ENCODE peak calls at places on chromosomes 5 and 9, in eight cellular contexts. One of them, this sample, is unnamed.

GRCh38 chr5:3510642-3511041 is 85.0 kb upstream of the IRX1 start:
- DNase-seq in body of pancreas: no peak
- DNase-seq in right lobe of liver: no peak
- DNase-seq in heart right ventricle: no peak
- DNase-seq in CD8-positive, alpha-beta memory T cell: no peak
- DNase-seq in CD4-positive, alpha-beta T cell: no peak
- DNase-seq in Peyer's patch: no peak
- DNase-seq in left lung: no peak
- DNase-seq in this sample: no peak

GRCh38 chr9:97986466-97986865 is 3.3 kb downstream of the ANP32B start:
- DNase-seq in body of pancreas: no peak
- DNase-seq in right lobe of liver: no peak
- DNase-seq in heart right ventricle: no peak
- DNase-seq in CD8-positive, alpha-beta memory T cell: no peak
- DNase-seq in CD4-positive, alpha-beta T cell: no peak
- DNase-seq in Peyer's patch: no peak
- DNase-seq in left lung: no peak
- DNase-seq in this sample: no peak

GRCh38 chr9:134497283-134497860 is 144.2 kb upstream of the COL5A1 start:
- DNase-seq in body of pancreas: no peak
- DNase-seq in right lobe of liver: no peak
- DNase-seq in heart right ventricle: no peak
- DNase-seq in CD8-positive, alpha-beta memory T cell: no peak
- DNase-seq in CD4-positive, alpha-beta T cell: no peak
- DNase-seq in Peyer's patch: peak; percentile 7
- DNase-seq in left lung: no peak
- DNase-seq in this sample: no peak

GRCh38 chr9:115022760-115023434 is 92.5 kb upstream of the TNFSF8 start:
- DNase-seq in body of pancreas: no peak
- DNase-seq in right lobe of liver: no peak
- DNase-seq in heart right ventricle: no peak
- DNase-seq in CD8-positive, alpha-beta memory T cell: no peak
- DNase-seq in CD4-positive, alpha-beta T cell: no peak
- DNase-seq in Peyer's patch: no peak
- DNase-seq in left lung: no peak
- DNase-seq in this sample: no peak

GRCh38 chr9:90344013-90344412 is 298.6 kb downstream of the DIRAS2 start:
- DNase-seq in body of pancreas: no peak
- DNase-seq in right lobe of liver: no peak
- DNase-seq in heart right ventricle: no peak
- DNase-seq in CD8-positive, alpha-beta memory T cell: no peak
- DNase-seq in CD4-positive, alpha-beta T cell: no peak
- DNase-seq in Peyer's patch: no peak
- DNase-seq in left lung: no peak
- DNase-seq in this sample: no peak

GRCh38 chr5:167947312-167947711 is 344.1 kb upstream of the WWC1 start:
- DNase-seq in body of pancreas: no peak
- DNase-seq in right lobe of liver: no peak
- DNase-seq in heart right ventricle: no peak
- DNase-seq in CD8-positive, alpha-beta memory T cell: no peak
- DNase-seq in CD4-positive, alpha-beta T cell: no peak
- DNase-seq in Peyer's patch: no peak
- DNase-seq in left lung: no peak
- DNase-seq in this sample: no peak

GRCh38 chr5:115377468-115378217 is 81.2 kb upstream of the CCDC112 start:
- DNase-seq in body of pancreas: no peak
- DNase-seq in right lobe of liver: no peak
- DNase-seq in heart right ventricle: peak; percentile 24
- DNase-seq in CD8-positive, alpha-beta memory T cell: no peak
- DNase-seq in CD4-positive, alpha-beta T cell: no peak
- DNase-seq in Peyer's patch: no peak
- DNase-seq in left lung: no peak
- DNase-seq in this sample: no peak

GRCh38 chr9:116163293-116164055 is 9.9 kb downstream of the PAPPA start:
- DNase-seq in body of pancreas: no peak
- DNase-seq in right lobe of liver: no peak
- DNase-seq in heart right ventricle: no peak
- DNase-seq in CD8-positive, alpha-beta memory T cell: no peak
- DNase-seq in CD4-positive, alpha-beta T cell: no peak
- DNase-seq in Peyer's patch: no peak
- DNase-seq in left lung: no peak
- DNase-seq in this sample: no peak

GRCh38 chr9:1173211-1173610 is 123.1 kb downstream of the DMRT2 start:
- DNase-seq in body of pancreas: peak; percentile 27
- DNase-seq in right lobe of liver: no peak
- DNase-seq in heart right ventricle: no peak
- DNase-seq in CD8-positive, alpha-beta memory T cell: no peak
- DNase-seq in CD4-positive, alpha-beta T cell: no peak
- DNase-seq in Peyer's patch: no peak
- DNase-seq in left lung: no peak
- DNase-seq in this sample: no peak

GRCh38 chr5:160310910-160311295 is 1.5 kb downstream of the CCNJL start:
- DNase-seq in body of pancreas: no peak
- DNase-seq in right lobe of liver: no peak
- DNase-seq in heart right ventricle: no peak
- DNase-seq in CD8-positive, alpha-beta memory T cell: no peak
- DNase-seq in CD4-positive, alpha-beta T cell: no peak
- DNase-seq in Peyer's patch: no peak
- DNase-seq in left lung: no peak
- DNase-seq in this sample: no peak

GRCh38 chr9:131971482-131972074 is 108.1 kb downstream of the MED27 start:
- DNase-seq in body of pancreas: no peak
- DNase-seq in right lobe of liver: no peak
- DNase-seq in heart right ventricle: no peak
- DNase-seq in CD8-positive, alpha-beta memory T cell: no peak
- DNase-seq in CD4-positive, alpha-beta T cell: no peak
- DNase-seq in Peyer's patch: no peak
- DNase-seq in left lung: no peak
- DNase-seq in this sample: no peak

GRCh38 chr5:61450170-61450815 is 118.2 kb downstream of the ZSWIM6 start:
- DNase-seq in body of pancreas: no peak
- DNase-seq in right lobe of liver: no peak
- DNase-seq in heart right ventricle: no peak
- DNase-seq in CD8-positive, alpha-beta memory T cell: no peak
- DNase-seq in CD4-positive, alpha-beta T cell: no peak
- DNase-seq in Peyer's patch: peak; percentile 54
- DNase-seq in left lung: no peak
- DNase-seq in this sample: no peak

GRCh38 chr9:78115073-78115472 is 83.5 kb upstream of the GNAQ start:
- DNase-seq in body of pancreas: no peak
- DNase-seq in right lobe of liver: no peak
- DNase-seq in heart right ventricle: no peak
- DNase-seq in CD8-positive, alpha-beta memory T cell: no peak
- DNase-seq in CD4-positive, alpha-beta T cell: no peak
- DNase-seq in Peyer's patch: no peak
- DNase-seq in left lung: no peak
- DNase-seq in this sample: no peak

GRCh38 chr9:37495571-37495970 is 9.8 kb downstream of the POLR1E start:
- DNase-seq in body of pancreas: no peak
- DNase-seq in right lobe of liver: no peak
- DNase-seq in heart right ventricle: no peak
- DNase-seq in CD8-positive, alpha-beta memory T cell: no peak
- DNase-seq in CD4-positive, alpha-beta T cell: no peak
- DNase-seq in Peyer's patch: no peak
- DNase-seq in left lung: no peak
- DNase-seq in this sample: no peak

GRCh38 chr5:169511708-169512107 is 71.9 kb upstream of the SPDL1 start:
- DNase-seq in body of pancreas: no peak
- DNase-seq in right lobe of liver: no peak
- DNase-seq in heart right ventricle: no peak
- DNase-seq in CD8-positive, alpha-beta memory T cell: no peak
- DNase-seq in CD4-positive, alpha-beta T cell: no peak
- DNase-seq in Peyer's patch: no peak
- DNase-seq in left lung: no peak
- DNase-seq in this sample: no peak

GRCh38 chr9:80792721-80793120 is 896.6 kb downstream of the TLE1 start:
- DNase-seq in body of pancreas: no peak
- DNase-seq in right lobe of liver: no peak
- DNase-seq in heart right ventricle: no peak
- DNase-seq in CD8-positive, alpha-beta memory T cell: no peak
- DNase-seq in CD4-positive, alpha-beta T cell: no peak
- DNase-seq in Peyer's patch: no peak
- DNase-seq in left lung: no peak
- DNase-seq in this sample: no peak

GRCh38 chr5:43514471-43514815 is 505 bp downstream of the C5orf34 start:
- DNase-seq in body of pancreas: no peak
- DNase-seq in right lobe of liver: no peak
- DNase-seq in heart right ventricle: no peak
- DNase-seq in CD8-positive, alpha-beta memory T cell: no peak
- DNase-seq in CD4-positive, alpha-beta T cell: no peak
- DNase-seq in Peyer's patch: no peak
- DNase-seq in left lung: no peak
- DNase-seq in this sample: no peak

GRCh38 chr5:127813633-127814171 is 110.5 kb downstream of the CCDC192 start:
- DNase-seq in body of pancreas: no peak
- DNase-seq in right lobe of liver: no peak
- DNase-seq in heart right ventricle: no peak
- DNase-seq in CD8-positive, alpha-beta memory T cell: no peak
- DNase-seq in CD4-positive, alpha-beta T cell: no peak
- DNase-seq in Peyer's patch: no peak
- DNase-seq in left lung: no peak
- DNase-seq in this sample: no peak

GRCh38 chr9:69313175-69313574 is 11.8 kb upstream of the ENTREP1 start:
- DNase-seq in body of pancreas: no peak
- DNase-seq in right lobe of liver: no peak
- DNase-seq in heart right ventricle: no peak
- DNase-seq in CD8-positive, alpha-beta memory T cell: no peak
- DNase-seq in CD4-positive, alpha-beta T cell: no peak
- DNase-seq in Peyer's patch: no peak
- DNase-seq in left lung: no peak
- DNase-seq in this sample: no peak
- H3K9me3 ChIP-seq in body of pancreas: no peaks in the 10 kb centered on the region
- H3K9me3 ChIP-seq in right lobe of liver: no peaks in the 10 kb centered on the region
- H3K9me3 ChIP-seq in heart right ventricle: no peaks in the 10 kb centered on the region
- H3K9me3 ChIP-seq in CD8-positive, alpha-beta memory T cell: no peaks in the 10 kb centered on the region
- H3K9me3 ChIP-seq in CD4-positive, alpha-beta T cell: peaks cover 16% of the 10 kb centered on the region
- H3K9me3 ChIP-seq in Peyer's patch: peaks cover 10% of the 10 kb centered on the region
- H3K9me3 ChIP-seq in left lung: peaks cover 16% of the 10 kb centered on the region
- H3K9me3 ChIP-seq in this sample: no peaks in the 10 kb centered on the region

GRCh38 chr5:103075442-103075841 is 44.5 kb downstream of the GIN1 start:
- DNase-seq in body of pancreas: no peak
- DNase-seq in right lobe of liver: no peak
- DNase-seq in heart right ventricle: no peak
- DNase-seq in CD8-positive, alpha-beta memory T cell: no peak
- DNase-seq in CD4-positive, alpha-beta T cell: no peak
- DNase-seq in Peyer's patch: no peak
- DNase-seq in left lung: no peak
- DNase-seq in this sample: no peak

DNA sequence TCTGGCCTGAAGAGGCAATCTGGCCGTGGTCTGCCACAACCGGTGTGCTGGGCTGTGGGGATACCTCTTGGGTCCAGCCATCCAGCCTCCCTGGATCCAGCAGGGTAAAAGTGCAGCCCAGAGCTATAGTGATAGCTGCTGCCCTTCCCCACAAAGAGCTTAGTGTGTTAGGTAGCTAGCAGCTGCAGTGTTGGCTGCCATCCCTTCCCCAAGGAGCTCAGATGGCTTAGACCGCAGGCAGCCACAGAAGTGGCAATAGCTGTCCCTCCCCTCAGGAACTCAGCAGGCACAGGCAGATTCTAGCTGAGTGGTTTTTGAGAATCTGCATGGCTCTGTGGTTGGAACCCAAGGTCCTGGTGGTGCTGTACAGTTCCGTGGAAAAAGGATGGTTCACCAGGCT is 40.1 kb downstream of the GIN1 start:
- DNase-seq in body of pancreas: no peak
- DNase-seq in right lobe of liver: no peak
- DNase-seq in heart right ventricle: no peak
- DNase-seq in CD8-positive, alpha-beta memory T cell: no peak
- DNase-seq in CD4-positive, alpha-beta T cell: no peak
- DNase-seq in Peyer's patch: no peak
- DNase-seq in left lung: peak; percentile 43
- DNase-seq in this sample: no peak
- H3K9me3 ChIP-seq in body of pancreas: no peaks in the 10 kb centered on the region
- H3K9me3 ChIP-seq in right lobe of liver: no peaks in the 10 kb centered on the region
- H3K9me3 ChIP-seq in heart right ventricle: peaks cover 46% of the 10 kb centered on the region
- H3K9me3 ChIP-seq in CD8-positive, alpha-beta memory T cell: peaks cover 28% of the 10 kb centered on the region
- H3K9me3 ChIP-seq in CD4-positive, alpha-beta T cell: peaks cover 87% of the 10 kb centered on the region
- H3K9me3 ChIP-seq in Peyer's patch: peaks cover 15% of the 10 kb centered on the region
- H3K9me3 ChIP-seq in left lung: peaks cover 100% of the 10 kb centered on the region
- H3K9me3 ChIP-seq in this sample: peaks cover 16% of the 10 kb centered on the region

DNA sequence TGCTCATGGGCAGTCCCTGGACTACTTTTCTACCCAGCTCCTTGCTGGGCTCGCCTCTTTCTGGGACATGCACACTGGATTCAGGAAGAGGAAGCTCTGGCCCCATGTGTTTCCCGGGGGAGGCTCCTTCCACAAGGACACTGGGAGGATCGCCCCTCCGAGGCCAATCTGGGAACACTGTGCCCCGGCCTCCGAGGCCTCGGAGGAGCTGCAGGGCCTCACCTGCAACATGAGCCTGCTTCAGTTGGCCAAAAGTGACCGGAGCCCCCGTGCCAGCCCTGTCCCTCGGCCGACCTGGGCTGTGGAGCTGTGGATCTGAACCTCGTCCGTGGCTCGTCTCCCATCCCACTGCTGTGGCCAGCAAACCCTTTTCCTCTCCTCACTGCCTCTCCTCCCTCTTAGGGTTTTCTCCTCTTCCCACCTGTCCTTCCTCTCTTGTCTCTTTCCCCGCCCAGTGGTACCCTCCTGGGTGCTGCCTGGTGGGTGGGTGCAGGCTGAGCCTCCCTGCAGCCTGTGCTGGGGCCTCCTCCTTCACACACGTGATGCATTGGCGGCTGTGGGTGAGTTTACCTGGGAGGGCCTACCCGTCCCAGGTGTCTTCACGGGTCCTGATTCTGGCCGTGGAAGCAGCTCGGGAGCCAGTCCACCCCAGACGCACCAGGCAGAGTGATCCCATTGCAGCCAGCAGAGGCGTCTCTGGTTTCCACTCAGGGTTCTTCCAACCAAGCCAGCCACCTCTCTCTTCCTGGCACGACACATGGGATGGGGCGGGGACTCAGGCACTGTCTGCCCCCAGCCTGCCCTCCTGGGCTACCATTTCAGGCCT is 241.8 kb downstream of the CACNA1B start:
- DNase-seq in body of pancreas: no peak
- DNase-seq in right lobe of liver: no peak
- DNase-seq in heart right ventricle: no peak
- DNase-seq in CD8-positive, alpha-beta memory T cell: no peak
- DNase-seq in CD4-positive, alpha-beta T cell: no peak
- DNase-seq in Peyer's patch: peak; percentile 37
- DNase-seq in left lung: peak; percentile 61
- DNase-seq in this sample: no peak
- H3K9me3 ChIP-seq in body of pancreas: no peaks in the 10 kb centered on the region
- H3K9me3 ChIP-seq in right lobe of liver: no peaks in the 10 kb centered on the region
- H3K9me3 ChIP-seq in heart right ventricle: no peaks in the 10 kb centered on the region
- H3K9me3 ChIP-seq in CD8-positive, alpha-beta memory T cell: no peaks in the 10 kb centered on the region
- H3K9me3 ChIP-seq in CD4-positive, alpha-beta T cell: no peaks in the 10 kb centered on the region
- H3K9me3 ChIP-seq in Peyer's patch: no peaks in the 10 kb centered on the region
- H3K9me3 ChIP-seq in left lung: no peaks in the 10 kb centered on the region
- H3K9me3 ChIP-seq in this sample: no peaks in the 10 kb centered on the region

DNA sequence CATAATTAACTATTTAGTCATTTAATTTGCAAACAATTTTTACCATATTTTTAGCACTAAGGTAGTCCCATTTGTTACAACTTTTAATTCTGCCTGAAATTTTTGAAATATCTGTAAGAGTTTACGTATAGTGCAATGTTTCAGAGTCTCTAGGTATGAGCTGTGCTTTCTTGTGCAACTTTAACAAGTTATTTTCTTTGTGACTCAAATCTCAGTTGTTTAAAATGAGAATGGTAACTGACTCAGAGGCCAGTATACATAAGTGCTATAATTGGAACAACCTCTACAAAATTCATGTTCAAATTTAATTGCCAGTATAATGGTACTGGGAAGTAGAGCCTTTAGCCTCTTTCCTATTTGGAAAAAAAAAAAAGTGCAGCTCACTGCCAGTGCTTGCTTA is 14.2 kb upstream of the ZNF883 start:
- DNase-seq in body of pancreas: no peak
- DNase-seq in right lobe of liver: no peak
- DNase-seq in heart right ventricle: no peak
- DNase-seq in CD8-positive, alpha-beta memory T cell: no peak
- DNase-seq in CD4-positive, alpha-beta T cell: no peak
- DNase-seq in Peyer's patch: no peak
- DNase-seq in left lung: no peak
- DNase-seq in this sample: no peak
- H3K9me3 ChIP-seq in body of pancreas: no peaks in the 10 kb centered on the region
- H3K9me3 ChIP-seq in right lobe of liver: no peaks in the 10 kb centered on the region
- H3K9me3 ChIP-seq in heart right ventricle: peaks cover 41% of the 10 kb centered on the region
- H3K9me3 ChIP-seq in CD8-positive, alpha-beta memory T cell: peaks cover 2% of the 10 kb centered on the region
- H3K9me3 ChIP-seq in CD4-positive, alpha-beta T cell: peaks cover 70% of the 10 kb centered on the region
- H3K9me3 ChIP-seq in Peyer's patch: peaks cover 6% of the 10 kb centered on the region
- H3K9me3 ChIP-seq in left lung: peaks cover 87% of the 10 kb centered on the region
- H3K9me3 ChIP-seq in this sample: peaks cover 10% of the 10 kb centered on the region

This sample was measured in T-helper 17 cell.